ENCODE peak calls at places on chromosome 19, in seven cellular contexts. U, W, L, S, N, F and G are unnamed samples.

GRCh38 chr19:12064266-12065099 is at the start of gene ZNF844:
- DNase-seq in N (peak; percentile 99), W (peak; percentile 98), S (peak; percentile 95), F (peak; percentile 96), L (peak; percentile 83), U (peak; percentile 90), G (peak; percentile 91)

GRCh38 chr19:6452899-6453298 is 6.7 kb downstream of the SLC25A23 start:
- DNase-seq in N (no peak), W (no peak), F (no peak), L (no peak), S (no peak), U (no peak), G (no peak)

GRCh38 chr19:13103961-13104847 is 1.5 kb upstream of the LYL1 start:
- DNase-seq in W (peak; percentile 85), F (peak; percentile 56), U (no peak), S (no peak), N (no peak), L (no peak), G (no peak)

GRCh38 chr19:19096641-19097627 is 33.1 kb downstream of the SLC25A42 start:
- DNase-seq in L (no peak), N (no peak), W (no peak), F (no peak), S (no peak), U (no peak), G (no peak)

GRCh38 chr19:50703915-50704548 is 15.6 kb downstream of the SHANK1 start:
- DNase-seq in L (no peak), U (no peak), W (no peak), F (peak; percentile 68), S (no peak), N (no peak), G (no peak)

GRCh38 chr19:35811317-35812219 is 1.1 kb downstream of the PRODH2 start:
- DNase-seq in S (no peak), F (no peak), N (no peak), L (no peak), W (no peak), U (no peak), G (no peak)

GRCh38 chr19:56946164-56946563 is 105.6 kb upstream of the PEG3 start:
- DNase-seq in U (no peak), L (no peak), W (no peak), S (no peak), F (no peak), N (no peak), G (no peak)

GRCh38 chr19:44548736-44549135 is 19.3 kb upstream of the CEACAM20 start:
- DNase-seq in S (no peak), F (no peak), W (no peak), N (no peak), L (peak; percentile 43), U (peak; percentile 51), G (peak; percentile 71)

GRCh38 chr19:36482876-36483275 is 6.5 kb downstream of the ZNF566 start:
- DNase-seq in W (no peak), L (no peak), S (no peak), F (no peak), U (no peak), N (no peak), G (no peak)

GRCh38 chr19:39407644-39408391 is 1.2 kb downstream of the ZFP36 start:
- DNase-seq in F (no peak), N (no peak), U (peak; percentile 28), W (peak; percentile 37), S (no peak), L (peak; percentile 22), G (peak; percentile 38)

GRCh38 chr19:10227215-10227971 is 3.7 kb downstream of the S1PR2 start:
- DNase-seq in U (no peak), S (no peak), L (peak; percentile 61), N (peak; percentile 50), W (no peak), F (no peak), G (peak; percentile 36)

GRCh38 chr19:36111200-36111539 is 227 bp downstream of the OVOL3 start:
- DNase-seq in S (no peak), W (no peak), F (peak; percentile 26), N (no peak), L (no peak), U (no peak), G (no peak)

GRCh38 chr19:10421240-10421948 is 1.1 kb downstream of the PDE4A start:
- DNase-seq in F (no peak), U (no peak), W (no peak), L (no peak), N (no peak), S (no peak), G (no peak)

GRCh38 chr19:11444059-11444458 is 8.6 kb downstream of the PRKCSH start:
- DNase-seq in U (no peak), N (no peak), S (no peak), W (no peak), F (no peak), L (no peak), G (no peak)

GRCh38 chr19:41325947-41326706 is 16.2 kb downstream of the CCDC97 start:
- DNase-seq in U (peak; percentile 85), W (peak; percentile 43), S (no peak), L (peak; percentile 81), N (no peak), F (no peak), G (peak; percentile 62)

GRCh38 chr19:51194527-51195315 is 30.2 kb upstream of the CD33 start:
- DNase-seq in W (no peak), U (no peak), L (no peak), S (no peak), N (no peak), F (no peak), G (no peak)

GRCh38 chr19:6260912-6261636 is 18.7 kb downstream of the MLLT1 start:
- DNase-seq in L (peak; percentile 33), W (no peak), U (no peak), F (peak; percentile 53), N (no peak), S (no peak), G (peak; percentile 30)

GRCh38 chr19:51687791-51688664 is 5.1 kb upstream of the SPACA6 start:
- DNase-seq in L (peak; percentile 74), W (peak; percentile 70), N (peak; percentile 63), F (peak; percentile 59), S (no peak), U (peak; percentile 67), G (peak; percentile 60)

GRCh38 chr19:40633207-40633606 is 32.0 kb downstream of the LTBP4 start:
- DNase-seq in F (no peak), S (no peak), W (no peak), N (no peak), L (peak; percentile 59), U (peak; percentile 35), G (no peak)

GRCh38 chr19:19615086-19615485 is 3.4 kb downstream of the PBX4 start:
- DNase-seq in L (peak; percentile 65), N (no peak), U (peak; percentile 58), W (no peak), F (no peak), S (no peak), G (no peak)

GRCh38 chr19:47376589-47377144 is 27.6 kb downstream of the DHX34 start:
- DNase-seq in L (no peak), U (no peak), S (no peak), W (no peak), N (no peak), F (no peak), G (no peak)

GRCh38 chr19:53908106-53908932 is 759 bp upstream of the CACNG7 start:
- DNase-seq in L (peak; percentile 46), F (peak; percentile 80), W (peak; percentile 36), N (no peak), S (no peak), U (peak; percentile 24), G (peak; percentile 71)

GRCh38 chr19:18784786-18785120 is 6.4 kb downstream of the COMP start:
- DNase-seq in U (peak; percentile 19), W (no peak), N (no peak), S (no peak), F (no peak), L (no peak), G (no peak)

GRCh38 chr19:41225238-41226052 is 6.4 kb downstream of the AXL start:
- DNase-seq in L (peak; percentile 100), W (peak; percentile 68), F (no peak), S (peak; percentile 81), U (peak; percentile 100), N (peak; percentile 78), G (peak; percentile 99)

GRCh38 chr19:10118960-10119359 is 739 bp downstream of the EIF3G start:
- DNase-seq in L (peak; percentile 39), N (no peak), U (peak; percentile 17), F (no peak), S (no peak), W (no peak), G (no peak)

GRCh38 chr19:16661480-16662034 is 618 bp downstream of the TMEM38A start:
- DNase-seq in W (peak; percentile 71), N (peak; percentile 17), U (no peak), L (no peak), F (peak; percentile 43), S (no peak), G (no peak)

GRCh38 chr19:16659464-16659831 is 496 bp downstream of the SMIM7 start:
- DNase-seq in N (no peak), S (no peak), U (no peak), W (no peak), F (no peak), L (no peak), G (no peak)

GRCh38 chr19:16657384-16657783 is 2.6 kb downstream of the SMIM7 start:
- DNase-seq in S (no peak), W (no peak), U (no peak), L (no peak), N (no peak), F (no peak), G (no peak)

GRCh38 chr19:16660763-16661479 is at the start of gene TMEM38A:
- DNase-seq in N (no peak), F (peak; percentile 52), S (no peak), L (no peak), U (no peak), W (peak; percentile 23), G (no peak)

GRCh38 chr19:16659832-16660708 is at the start of gene SMIM7:
- DNase-seq in F (peak; percentile 98), L (peak; percentile 98), W (peak; percentile 99), N (peak; percentile 96), S (peak; percentile 93), U (peak; percentile 98), G (peak; percentile 99)
- TF ChIP-seq CTCF in F (peak; percentile 30), L (no peak), W (no peak), N (peak; percentile 32), S (no peak), U (no peak), G (no peak)

GRCh38 chr19:55046975-55047622 is 9.0 kb upstream of the GP6 start:
- DNase-seq in F (no peak), N (no peak), L (no peak), S (no peak), U (no peak), W (no peak), G (no peak)
- H3K4me3 ChIP-seq in F (no peak overlapping the region), N (no peak overlapping the region), L (no peak overlapping the region), S (no peak overlapping the region), U (no peak overlapping the region), W (no peak overlapping the region), G (no peak overlapping the region)

GRCh38 chr19:15623711-15624318 is 8.8 kb downstream of the CYP4F8 start:
- DNase-seq in W (no peak), S (no peak), L (no peak), N (no peak), F (no peak), U (no peak), G (no peak)
- TF ChIP-seq CTCF in W (no peak), S (no peak), L (no peak), N (no peak), F (no peak), U (no peak), G (no peak)

GRCh38 chr19:34265221-34265650 is 10.9 kb downstream of the GARRE1 start:
- DNase-seq in S (no peak), F (no peak), U (no peak), W (peak; percentile 41), N (no peak), L (no peak), G (no peak)
- H3K4me3 ChIP-seq in S (peak overlapping the region; percentile 13), F (no peak overlapping the region), U (no peak overlapping the region), W (peak overlapping the region; percentile 50), N (no peak overlapping the region), L (no peak overlapping the region), G (no peak overlapping the region)

GRCh38 chr19:3275068-3275582 is 50.7 kb downstream of the CELF5 start:
- DNase-seq in N (no peak), F (peak; percentile 72), W (no peak), S (no peak), L (no peak), U (no peak), G (no peak)
- TF ChIP-seq CTCF in N (no peak), F (no peak), W (no peak), S (no peak), L (peak; percentile 39), U (peak; percentile 52), G (peak; percentile 42)